ENCODE peak calls at places on chromosomes 7 and 10, in six cellular contexts. V, G, N, L, M and C are unnamed samples.

GRCh38 chr10:29263506-29263905 is 25.4 kb upstream of the LYZL1 start:
- DNase-seq in V (no peak), G (no peak), N (no peak), L (no peak), M (no peak), C (no peak)

GRCh38 chr7:23105086-23105643 is 420 bp upstream of the KLHL7 start:
- DNase-seq in V (no peak), G (no peak), N (no peak), L (no peak), M (no peak), C (no peak)

GRCh38 chr10:95287281-95287680 is 3.5 kb downstream of the PDLIM1 start:
- DNase-seq in V (no peak), G (no peak), N (no peak), L (no peak), M (peak), C (no peak)

GRCh38 chr10:127834221-127834620 is 58.5 kb downstream of the CLRN3 start:
- DNase-seq in V (no peak), G (no peak), N (no peak), L (no peak), M (peak), C (no peak)

GRCh38 chr10:121928528-121928884 is 675 bp upstream of the ATE1 start:
- DNase-seq in V (peak), G (no peak), N (no peak), L (peak), M (no peak), C (no peak)

GRCh38 chr7:50641442-50642405 is 76.5 kb upstream of the DDC start:
- DNase-seq in V (no peak), G (peak), N (no peak), L (peak), M (peak), C (no peak)

GRCh38 chr7:80622531-80622930 is 15.9 kb upstream of the CD36 start:
- DNase-seq in V (no peak), G (no peak), N (no peak), L (no peak), M (no peak), C (no peak)

GRCh38 chr7:130669051-130669700 is 628 bp upstream of the COPG2 start:
- DNase-seq in V (no peak), G (no peak), N (no peak), L (no peak), M (no peak), C (no peak)

GRCh38 chr10:4527281-4527960 is 298.6 kb upstream of the AKR1E2 start:
- DNase-seq in V (no peak), G (no peak), N (no peak), L (no peak), M (no peak), C (no peak)

GRCh38 chr10:60661627-60662026 is 116.7 kb upstream of the CDK1 start:
- DNase-seq in V (peak), G (no peak), N (no peak), L (no peak), M (no peak), C (no peak)

GRCh38 chr10:7291487-7292113 is 119.2 kb downstream of the SFMBT2 start:
- DNase-seq in V (peak), G (no peak), N (no peak), L (no peak), M (peak), C (no peak)

GRCh38 chr7:11343818-11344413 is 370.2 kb downstream of the PHF14 start:
- DNase-seq in V (peak), G (no peak), N (no peak), L (no peak), M (no peak), C (no peak)

GRCh38 chr10:79380125-79380917 is 33.1 kb downstream of the PPIF start:
- DNase-seq in V (peak), G (peak), N (peak), L (peak), M (peak), C (no peak)

GRCh38 chr7:110317699-110318265 is 773.1 kb upstream of the LRRN3 start:
- DNase-seq in V (peak), G (no peak), N (no peak), L (no peak), M (no peak), C (no peak)

GRCh38 chr7:128940494-128941322 is 3.0 kb downstream of the IRF5 start:
- DNase-seq in V (no peak), G (peak), N (no peak), L (peak), M (peak), C (peak)

GRCh38 chr10:15266117-15266516 is 97.6 kb upstream of the NMT2 start:
- DNase-seq in V (no peak), G (no peak), N (no peak), L (no peak), M (peak), C (peak)

GRCh38 chr7:13057462-13058200 is 370.2 kb downstream of the ARL4A start:
- DNase-seq in V (no peak), G (no peak), N (no peak), L (no peak), M (no peak), C (no peak)

GRCh38 chr7:91416485-91416884 is 152.3 kb downstream of the FZD1 start:
- DNase-seq in V (no peak), G (no peak), N (no peak), L (no peak), M (no peak), C (no peak)

GRCh38 chr10:46232084-46232483 is 54.7 kb upstream of the ANTXRL start:
- DNase-seq in V (no peak), G (peak), N (no peak), L (no peak), M (peak), C (no peak)

GRCh38 chr10:59708816-59709471 is 706 bp downstream of the SLC16A9 start:
- DNase-seq in V (no peak), G (peak), N (peak), L (peak), M (no peak), C (peak)

GRCh38 chr7:28082071-28082470 is 98.5 kb downstream of the JAZF1 start:
- DNase-seq in V (no peak), G (no peak), N (no peak), L (no peak), M (no peak), C (no peak)

GRCh38 chr10:366186-366585 is 230.9 kb downstream of the ZMYND11 start:
- DNase-seq in V (no peak), G (no peak), N (no peak), L (no peak), M (no peak), C (peak)

GRCh38 chr10:109037978-109038377 is 885.3 kb downstream of the XPNPEP1 start:
- DNase-seq in V (no peak), G (no peak), N (no peak), L (no peak), M (no peak), C (no peak)

GRCh38 chr7:13336227-13336626 is 648.8 kb downstream of the ARL4A start:
- DNase-seq in V (no peak), G (no peak), N (no peak), L (no peak), M (no peak), C (no peak)

GRCh38 chr7:106216517-106217088 is 68.2 kb downstream of the NAMPT start:
- DNase-seq in V (peak), G (peak), N (no peak), L (peak), M (no peak), C (no peak)

GRCh38 chr10:100894033-100894432 is 18.7 kb upstream of the SLF2 start:
- DNase-seq in V (peak), G (no peak), N (no peak), L (no peak), M (peak), C (no peak)

GRCh38 chr10:78300526-78300925 is 266.9 kb downstream of the RPS24 start:
- DNase-seq in V (no peak), G (peak), N (no peak), L (no peak), M (peak), C (peak)

GRCh38 chr7:43880596-43880995 is 11.3 kb upstream of the MRPS24 start:
- DNase-seq in V (no peak), G (no peak), N (no peak), L (no peak), M (no peak), C (no peak)

GRCh38 chr7:79051915-79052314 is 401.6 kb downstream of the MAGI2 start:
- DNase-seq in V (no peak), G (no peak), N (no peak), L (no peak), M (no peak), C (no peak)

GRCh38 chr10:69353981-69354635 is 62.6 kb downstream of the TACR2 start:
- DNase-seq in V (no peak), G (no peak), N (no peak), L (no peak), M (no peak), C (no peak)

GRCh38 chr7:156895024-156895780 is 2.2 kb upstream of the LMBR1 start:
- DNase-seq in V (no peak), G (no peak), N (no peak), L (peak), M (no peak), C (no peak)

GRCh38 chr7:101121996-101122932 is 4.6 kb upstream of the SERPINE1 start:
- DNase-seq in V (peak), G (peak), N (peak), L (peak), M (peak), C (no peak)
- TF ChIP-seq POLR2A in V (peak), G (peak), N (peak), L (peak), M (no peak), C (no peak)

GRCh38 chr7:55957190-55957589 is 5.5 kb downstream of the MRPS17 start:
- DNase-seq in V (no peak), G (no peak), N (no peak), L (no peak), M (no peak), C (no peak)

GRCh38 chr7:55953707-55954475 is 2.2 kb downstream of the MRPS17 start:
- DNase-seq in V (no peak), G (no peak), N (no peak), L (no peak), M (no peak), C (no peak)

GRCh38 chr7:55951637-55952351 is at the start of gene MRPS17:
- DNase-seq in V (peak), G (peak), N (peak), L (peak), M (peak), C (peak)
- TF ChIP-seq POLR2A in V (peak), G (peak), N (peak), L (peak), M (no peak), C (no peak)

GRCh38 chr7:967361-968082 is 7.8 kb downstream of the COX19 start:
- DNase-seq in V (no peak), G (no peak), N (no peak), L (no peak), M (no peak), C (peak)
- TF ChIP-seq POLR2A in V (no peak), G (no peak), N (no peak), L (no peak), M (no peak), C (no peak)

GRCh38 chr7:151249034-151249731 is 689 bp upstream of the SMARCD3 start:
- DNase-seq in V (peak), G (peak), N (peak), L (peak), M (peak), C (peak)
- TF ChIP-seq POLR2A in V (peak), G (no peak), N (no peak), L (peak), M (no peak), C (no peak)

GRCh38 chr10:110842305-110842952 is 29.3 kb upstream of the PDCD4 start:
- DNase-seq in V (no peak), G (peak), N (no peak), L (no peak), M (peak), C (no peak)

GRCh38 chr10:110841767-110842267 is 29.9 kb upstream of the PDCD4 start:
- DNase-seq in V (no peak), G (peak), N (no peak), L (no peak), M (peak), C (no peak)

GRCh38 chr10:110844617-110844881 is 27.2 kb upstream of the PDCD4 start:
- DNase-seq in V (no peak), G (no peak), N (no peak), L (no peak), M (no peak), C (no peak)

GRCh38 chr10:110843796-110844616 is 27.7 kb upstream of the PDCD4 start:
- DNase-seq in V (no peak), G (peak), N (no peak), L (no peak), M (peak), C (no peak)

GRCh38 chr10:110843031-110843430 is 28.7 kb upstream of the PDCD4 start:
- DNase-seq in V (no peak), G (peak), N (no peak), L (no peak), M (peak), C (no peak)
- TF ChIP-seq POLR2A in V (no peak), G (no peak), N (no peak), L (no peak), M (no peak), C (no peak)

DNA sequence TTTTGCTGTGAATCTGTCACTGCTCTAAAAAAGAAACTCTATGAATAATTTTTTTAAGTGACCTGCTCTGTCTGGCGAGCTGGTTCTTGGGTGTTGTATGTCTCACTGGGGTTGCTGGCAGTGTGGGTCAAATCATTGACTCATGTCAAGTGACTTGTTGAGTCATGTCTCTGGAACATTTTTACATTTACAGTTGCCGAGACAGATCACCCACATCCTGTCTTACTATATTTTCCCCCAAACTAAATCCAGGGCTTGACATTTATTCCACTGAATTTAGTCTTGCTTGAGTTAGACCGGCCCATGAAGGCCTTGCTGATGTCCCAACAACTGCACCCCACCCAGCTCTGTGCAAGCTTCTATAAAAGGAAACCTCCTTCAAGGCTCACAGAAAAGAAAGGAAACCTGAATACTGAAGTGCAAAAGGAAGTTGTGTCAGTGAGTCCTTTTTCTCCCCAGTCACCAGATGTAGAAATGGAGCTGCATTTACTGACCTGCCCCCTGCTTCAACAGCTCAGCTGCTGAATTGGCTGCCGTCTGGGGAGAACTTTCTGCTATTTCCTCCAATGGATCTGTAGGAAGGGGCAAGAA is 290.4 kb downstream of the TNS3 start:
- DNase-seq in V (peak), G (no peak), N (no peak), L (peak), M (peak), C (no peak)
- TF ChIP-seq POLR2A in V (no peak), G (no peak), N (no peak), L (no peak), M (no peak), C (no peak)